ENCODE peak calls at places on chromosomes 4 and X, in seven cellular contexts. F is HFF-Myc; V is left colon; R is stimulated activated CD4-positive, alpha-beta T cell treated with anti-CD3 and anti-CD28 coated beads, Interleukin-15, amount 100 ng/mL, for 1 hour; D is GM13977; C is cardiac muscle cell; U is fibroblast of lung. Z is an unnamed sample.

GRCh38 chr4:108172780-108173598 is 4.3 kb upstream of the LEF1 start:
- DNase-seq in F (peak), V (peak), R (peak), D (peak), C (peak), U (peak), Z (peak)

GRCh38 chr4:147326581-147326980 is 154.3 kb upstream of the EDNRA start:
- DNase-seq in F (peak), V (no peak), R (no peak), D (no peak), C (no peak), U (peak), Z (no peak)

GRCh38 chr4:127352220-127352619 is 280.5 kb upstream of the INTU start:
- DNase-seq in F (no peak), V (no peak), R (no peak), D (no peak), C (no peak), U (no peak), Z (peak)

GRCh38 chr4:138978600-138978999 is 37.0 kb upstream of the NOCT start:
- DNase-seq in F (no peak), V (no peak), R (no peak), D (no peak), C (no peak), U (no peak), Z (no peak)

GRCh38 chr4:185735887-185736286 is 76.1 kb downstream of the SORBS2 start:
- DNase-seq in F (no peak), V (no peak), R (no peak), D (no peak), C (no peak), U (no peak), Z (no peak)

GRCh38 chr4:142585411-142585810 is 260.7 kb downstream of the INPP4B start:
- DNase-seq in F (no peak), V (no peak), R (no peak), D (no peak), C (no peak), U (peak), Z (no peak)

GRCh38 chrX:132146456-132146855 is 18.6 kb upstream of the FRMD7 start:
- DNase-seq in F (no peak), V (no peak), R (no peak), D (no peak), C (no peak), U (no peak), Z (no peak)

GRCh38 chrX:115333446-115333845 is 43.9 kb downstream of the LUZP4 start:
- DNase-seq in F (no peak), V (no peak), R (no peak), D (no peak), C (no peak), U (peak), Z (peak)